ENCODE peak calls at places on chromosomes 5 and 9, in four cellular contexts. One of them, this sample, is unnamed.

GRCh38 chr9:801399-802071 is 40.0 kb upstream of the DMRT1 start:
- DNase-seq in esophagus muscularis mucosa: no peak
- DNase-seq in spleen: no peak
- DNase-seq in adrenal gland: peak
- DNase-seq in this sample: no peak

GRCh38 chr5:134120386-134121138 is 6.1 kb downstream of the TCF7 start:
- DNase-seq in adrenal gland: no peak
- DNase-seq in esophagus muscularis mucosa: no peak
- DNase-seq in spleen: no peak
- DNase-seq in this sample: no peak

GRCh38 chr5:61450880-61451279 is 118.8 kb downstream of the ZSWIM6 start:
- DNase-seq in esophagus muscularis mucosa: no peak
- DNase-seq in adrenal gland: peak
- DNase-seq in spleen: no peak
- DNase-seq in this sample: no peak

GRCh38 chr9:112072721-112073553 is 102.2 kb downstream of the SUSD1 start:
- DNase-seq in spleen: no peak
- DNase-seq in esophagus muscularis mucosa: peak
- DNase-seq in adrenal gland: no peak
- DNase-seq in this sample: peak

GRCh38 chr9:16869961-16870605 is 387 bp downstream of the BNC2 start:
- DNase-seq in spleen: no peak
- DNase-seq in esophagus muscularis mucosa: no peak
- DNase-seq in adrenal gland: no peak
- DNase-seq in this sample: no peak

GRCh38 chr5:105924366-105924765 is 1746.4 kb downstream of the EFNA5 start:
- DNase-seq in esophagus muscularis mucosa: no peak
- DNase-seq in adrenal gland: no peak
- DNase-seq in spleen: no peak
- DNase-seq in this sample: no peak

GRCh38 chr9:83231039-83231438 is 168.1 kb upstream of the RASEF start:
- DNase-seq in esophagus muscularis mucosa: no peak
- DNase-seq in adrenal gland: no peak
- DNase-seq in spleen: no peak
- DNase-seq in this sample: no peak

GRCh38 chr9:111926421-111926875 is 29.8 kb downstream of the UGCG start:
- DNase-seq in esophagus muscularis mucosa: no peak
- DNase-seq in adrenal gland: peak
- DNase-seq in spleen: peak
- DNase-seq in this sample: no peak

GRCh38 chr5:53478411-53479044 is 1.9 kb upstream of the FST start:
- DNase-seq in adrenal gland: no peak
- DNase-seq in esophagus muscularis mucosa: no peak
- DNase-seq in spleen: peak
- DNase-seq in this sample: peak

GRCh38 chr9:88174324-88174723 is 36.0 kb upstream of the SPATA31C2 start:
- DNase-seq in esophagus muscularis mucosa: no peak
- DNase-seq in adrenal gland: no peak
- DNase-seq in spleen: no peak
- DNase-seq in this sample: no peak

GRCh38 chr5:80181618-80182211 is 74.1 kb downstream of the SERINC5 start:
- DNase-seq in spleen: no peak
- DNase-seq in adrenal gland: peak
- DNase-seq in esophagus muscularis mucosa: no peak
- DNase-seq in this sample: peak

GRCh38 chr5:101102506-101102905 is 199.4 kb upstream of the ST8SIA4 start:
- DNase-seq in spleen: no peak
- DNase-seq in esophagus muscularis mucosa: no peak
- DNase-seq in adrenal gland: no peak
- DNase-seq in this sample: no peak

GRCh38 chr5:62627121-62627520 is 48.5 kb downstream of the LRRC70 start:
- DNase-seq in esophagus muscularis mucosa: no peak
- DNase-seq in adrenal gland: no peak
- DNase-seq in spleen: no peak
- DNase-seq in this sample: no peak

GRCh38 chr9:78218890-78219289 is 17.0 kb upstream of the CEP78 start:
- DNase-seq in adrenal gland: no peak
- DNase-seq in spleen: no peak
- DNase-seq in esophagus muscularis mucosa: no peak
- DNase-seq in this sample: no peak

GRCh38 chr5:113719549-113719948 is 206.1 kb downstream of the YTHDC2 start:
- DNase-seq in esophagus muscularis mucosa: no peak
- DNase-seq in adrenal gland: no peak
- DNase-seq in spleen: no peak
- DNase-seq in this sample: no peak

GRCh38 chr9:121267689-121268597 is at the start of gene GSN:
- DNase-seq in spleen: peak
- DNase-seq in esophagus muscularis mucosa: no peak
- DNase-seq in adrenal gland: peak
- DNase-seq in this sample: peak

GRCh38 chr5:84274585-84275468 is 109.9 kb downstream of the EDIL3 start:
- DNase-seq in adrenal gland: peak
- DNase-seq in spleen: no peak
- DNase-seq in esophagus muscularis mucosa: no peak
- DNase-seq in this sample: peak

GRCh38 chr9:13941686-13942085 is 372.3 kb downstream of the NFIB start:
- DNase-seq in esophagus muscularis mucosa: no peak
- DNase-seq in spleen: no peak
- DNase-seq in adrenal gland: no peak
- DNase-seq in this sample: no peak

GRCh38 chr9:110703669-110704068 is 35.1 kb downstream of the MUSK start:
- DNase-seq in spleen: no peak
- DNase-seq in adrenal gland: no peak
- DNase-seq in esophagus muscularis mucosa: no peak
- DNase-seq in this sample: no peak

GRCh38 chr9:123375725-123376132 is 19.7 kb downstream of the CRB2 start:
- DNase-seq in spleen: no peak
- DNase-seq in adrenal gland: no peak
- DNase-seq in esophagus muscularis mucosa: no peak
- DNase-seq in this sample: peak

GRCh38 chr5:87541033-87541432 is 128.3 kb upstream of the CCNH start:
- DNase-seq in spleen: no peak
- DNase-seq in esophagus muscularis mucosa: no peak
- DNase-seq in adrenal gland: peak
- DNase-seq in this sample: peak

GRCh38 chr5:132905938-132906337 is 32.5 kb downstream of the LEAP2 start:
- DNase-seq in esophagus muscularis mucosa: no peak
- DNase-seq in adrenal gland: no peak
- DNase-seq in spleen: no peak
- DNase-seq in this sample: no peak

GRCh38 chr5:139417214-139417613 is 13.3 kb upstream of the SPATA24 start:
- DNase-seq in adrenal gland: peak
- DNase-seq in esophagus muscularis mucosa: no peak
- DNase-seq in spleen: no peak
- DNase-seq in this sample: no peak

GRCh38 chr9:82554381-82554780 is 508.6 kb downstream of the RASEF start:
- DNase-seq in spleen: no peak
- DNase-seq in adrenal gland: no peak
- DNase-seq in esophagus muscularis mucosa: no peak
- DNase-seq in this sample: no peak

GRCh38 chr9:129142536-129142935 is 31.3 kb downstream of the PTPA start:
- DNase-seq in spleen: no peak
- DNase-seq in esophagus muscularis mucosa: no peak
- DNase-seq in adrenal gland: no peak
- DNase-seq in this sample: no peak

GRCh38 chr9:129140397-129141065 is 29.3 kb downstream of the PTPA start:
- DNase-seq in esophagus muscularis mucosa: no peak
- DNase-seq in adrenal gland: peak
- DNase-seq in spleen: peak
- DNase-seq in this sample: peak

GRCh38 chr9:129142115-129142514 is 30.9 kb downstream of the PTPA start:
- DNase-seq in esophagus muscularis mucosa: no peak
- DNase-seq in adrenal gland: no peak
- DNase-seq in spleen: no peak
- DNase-seq in this sample: no peak

GRCh38 chr9:129139993-129140396 is 28.8 kb downstream of the PTPA start:
- DNase-seq in spleen: peak
- DNase-seq in adrenal gland: peak
- DNase-seq in esophagus muscularis mucosa: peak
- DNase-seq in this sample: peak

GRCh38 chr9:129141066-129142041 is 30.1 kb downstream of the PTPA start:
- DNase-seq in spleen: peak
- DNase-seq in esophagus muscularis mucosa: no peak
- DNase-seq in adrenal gland: peak
- DNase-seq in this sample: peak
- TF ChIP-seq POLR2A in spleen: no peak
- TF ChIP-seq POLR2A in esophagus muscularis mucosa: no peak
- TF ChIP-seq POLR2A in adrenal gland: peak
- TF ChIP-seq POLR2A in this sample: peak

GRCh38 chr9:93226819-93227218 is 42.9 kb downstream of the WNK2 start:
- DNase-seq in spleen: no peak
- DNase-seq in adrenal gland: no peak
- DNase-seq in esophagus muscularis mucosa: no peak
- DNase-seq in this sample: no peak
- TF ChIP-seq POLR2A in spleen: no peak
- TF ChIP-seq POLR2A in adrenal gland: no peak
- TF ChIP-seq POLR2A in esophagus muscularis mucosa: no peak
- TF ChIP-seq POLR2A in this sample: no peak

GRCh38 chr9:117205806-117206205 is 209.1 kb downstream of the ASTN2 start:
- DNase-seq in spleen: no peak
- DNase-seq in esophagus muscularis mucosa: no peak
- DNase-seq in adrenal gland: no peak
- DNase-seq in this sample: no peak

GRCh38 chr9:117214416-117214815 is 200.4 kb downstream of the ASTN2 start:
- DNase-seq in esophagus muscularis mucosa: peak
- DNase-seq in spleen: no peak
- DNase-seq in adrenal gland: no peak
- DNase-seq in this sample: no peak

GRCh38 chr9:117211280-117211679 is 203.6 kb downstream of the ASTN2 start:
- DNase-seq in esophagus muscularis mucosa: peak
- DNase-seq in spleen: no peak
- DNase-seq in adrenal gland: no peak
- DNase-seq in this sample: no peak
- TF ChIP-seq POLR2A in esophagus muscularis mucosa: no peak
- TF ChIP-seq POLR2A in spleen: no peak
- TF ChIP-seq POLR2A in adrenal gland: no peak
- TF ChIP-seq POLR2A in this sample: no peak

DNA sequence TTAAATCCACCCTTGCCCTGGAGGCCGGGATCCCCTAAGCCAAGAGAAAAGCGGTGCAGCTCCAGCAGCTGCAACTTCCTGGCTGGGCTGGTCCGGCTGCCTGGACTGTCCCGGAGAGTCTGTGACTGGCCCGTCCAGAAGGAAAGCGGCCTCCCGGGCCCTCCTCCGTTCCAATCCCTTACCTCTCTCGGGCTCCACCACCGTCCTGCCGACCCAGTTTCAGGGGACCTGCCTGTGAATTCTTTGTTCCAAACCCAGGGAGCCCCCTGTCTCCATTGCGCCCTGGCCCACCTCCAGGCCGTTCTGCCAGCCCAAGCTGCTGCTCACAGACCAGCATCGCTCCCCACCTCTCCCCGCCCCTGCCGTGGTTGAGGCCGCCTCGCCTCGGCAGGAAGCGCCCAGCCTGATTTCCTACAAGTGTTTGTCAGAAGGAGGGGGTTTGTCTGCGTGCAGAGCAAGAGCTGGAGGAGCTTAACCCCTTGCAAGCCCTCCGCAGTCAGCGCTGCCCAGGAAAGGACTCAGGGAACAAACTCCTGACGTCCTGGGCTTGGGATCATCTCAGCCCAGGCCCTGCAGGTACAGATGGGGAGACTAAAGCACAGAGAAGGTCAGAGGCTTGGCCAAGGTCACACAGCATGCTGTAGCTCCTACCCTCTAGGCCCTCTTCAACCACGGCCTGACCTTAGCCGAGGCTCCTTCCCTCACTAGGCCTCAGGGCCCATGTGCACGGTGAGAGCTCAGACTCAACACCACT is at the start of gene AKNA:
- DNase-seq in spleen: peak
- DNase-seq in esophagus muscularis mucosa: peak
- DNase-seq in adrenal gland: peak
- DNase-seq in this sample: no peak
- TF ChIP-seq POLR2A in spleen: peak
- TF ChIP-seq POLR2A in esophagus muscularis mucosa: peak
- TF ChIP-seq POLR2A in adrenal gland: peak
- TF ChIP-seq POLR2A in this sample: no peak